ENCODE peak calls at places on chromosomes 2 and 18, in eight cellular contexts. E, B, J, N, M, W, K and A are unnamed samples.

GRCh38 chr18:8776013-8776515 is 70.7 kb downstream of the MTCL1 start:
- DNase-seq in E (no peak), B (no peak), J (no peak), N (no peak), M (no peak), W (no peak), K (no peak), A (no peak)

GRCh38 chr2:182715121-182715895 is 749 bp upstream of the DNAJC10 start:
- DNase-seq in E (no peak), B (no peak), J (no peak), N (no peak), M (peak; percentile 14), W (no peak), K (no peak), A (peak; percentile 10)

GRCh38 chr2:145184741-145185671 is 665.1 kb upstream of the ZEB2 start:
- DNase-seq in E (no peak), B (no peak), J (no peak), N (no peak), M (peak; percentile 77), W (no peak), K (no peak), A (no peak)

GRCh38 chr2:222142027-222142426 is 156.8 kb downstream of the PAX3 start:
- DNase-seq in E (no peak), B (no peak), J (no peak), N (no peak), M (peak; percentile 86), W (no peak), K (no peak), A (no peak)

GRCh38 chr2:25078171-25079049 is 36.5 kb downstream of the EFR3B start:
- DNase-seq in E (no peak), B (peak; percentile 88), J (no peak), N (no peak), M (peak; percentile 92), W (no peak), K (no peak), A (peak; percentile 56)

GRCh38 chr2:41414486-41415230 is 633.2 kb upstream of the PKDCC start:
- DNase-seq in E (no peak), B (peak; percentile 39), J (no peak), N (no peak), M (no peak), W (no peak), K (no peak), A (peak; percentile 44)

GRCh38 chr2:2243666-2244065 is 87.4 kb downstream of the MYT1L start:
- DNase-seq in E (no peak), B (no peak), J (no peak), N (no peak), M (no peak), W (no peak), K (no peak), A (no peak)

GRCh38 chr2:26588576-26588975 is 52.6 kb downstream of the CIB4 start:
- DNase-seq in E (no peak), B (no peak), J (no peak), N (no peak), M (no peak), W (no peak), K (no peak), A (peak; percentile 24)

GRCh38 chr18:35458271-35458670 is 39.5 kb downstream of the INO80C start:
- DNase-seq in E (no peak), B (no peak), J (no peak), N (no peak), M (peak; percentile 38), W (no peak), K (no peak), A (no peak)

GRCh38 chr2:46610014-46610413 is 130.6 kb downstream of the TMEM247 start:
- DNase-seq in E (no peak), B (no peak), J (no peak), N (no peak), M (no peak), W (no peak), K (no peak), A (no peak)

GRCh38 chr2:95346738-95347671 is 49.9 kb downstream of the KCNIP3 start:
- DNase-seq in E (no peak), B (peak; percentile 8), J (peak; percentile 33), N (no peak), M (peak; percentile 29), W (no peak), K (peak; percentile 76), A (peak; percentile 34)

GRCh38 chr2:136327162-136327852 is 209.4 kb upstream of the CXCR4 start:
- DNase-seq in E (peak; percentile 33), B (peak; percentile 30), J (no peak), N (peak; percentile 58), M (peak; percentile 45), W (peak; percentile 83), K (no peak), A (no peak)

GRCh38 chr2:168375195-168375798 is 80.8 kb upstream of the CERS6 start:
- DNase-seq in E (no peak), B (no peak), J (no peak), N (no peak), M (no peak), W (no peak), K (no peak), A (no peak)

GRCh38 chr18:61326407-61326806 is 6.8 kb upstream of the CDH20 start:
- DNase-seq in E (no peak), B (no peak), J (no peak), N (no peak), M (no peak), W (no peak), K (no peak), A (no peak)

GRCh38 chr18:61323951-61324350 is 9.3 kb upstream of the CDH20 start:
- DNase-seq in E (no peak), B (no peak), J (no peak), N (no peak), M (no peak), W (no peak), K (no peak), A (no peak)

DNA sequence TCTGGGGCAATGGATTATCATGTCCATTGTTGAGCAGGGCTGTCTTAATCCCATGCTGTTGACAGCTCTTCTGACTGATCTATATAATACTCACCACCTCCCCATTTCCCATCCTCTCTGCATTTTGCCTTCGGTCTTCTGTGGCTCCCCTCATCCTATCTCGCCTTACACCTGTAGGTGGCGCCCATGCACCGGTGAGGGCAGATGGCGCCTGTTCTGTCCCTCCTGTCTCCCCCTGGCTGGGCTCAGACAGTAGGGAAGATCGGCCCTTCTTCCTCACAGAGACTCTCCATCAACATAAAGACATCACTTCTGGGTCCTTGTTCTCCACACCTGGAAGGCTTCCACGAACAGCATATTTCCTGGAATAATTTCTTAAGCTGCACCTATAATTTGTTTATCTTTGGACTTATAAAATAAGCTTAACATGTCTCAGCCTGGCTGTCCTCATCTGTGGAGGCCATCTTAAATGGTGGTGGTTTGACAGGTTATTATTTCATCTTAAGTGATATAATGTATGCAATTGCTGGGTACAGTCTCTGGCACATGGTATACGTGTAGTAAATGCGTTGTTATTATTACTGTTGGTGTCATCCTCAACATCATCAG is 10.9 kb upstream of the CDH20 start:
- DNase-seq in E (peak; percentile 42), B (peak; percentile 53), J (no peak), N (peak; percentile 64), M (peak; percentile 38), W (no peak), K (peak; percentile 78), A (peak; percentile 69)
- TF ChIP-seq CTCF in E (peak; percentile 56), B (peak; percentile 82), J (no peak), N (peak; percentile 49), M (peak; percentile 87), W (no peak), K (peak; percentile 79), A (peak; percentile 71)

DNA sequence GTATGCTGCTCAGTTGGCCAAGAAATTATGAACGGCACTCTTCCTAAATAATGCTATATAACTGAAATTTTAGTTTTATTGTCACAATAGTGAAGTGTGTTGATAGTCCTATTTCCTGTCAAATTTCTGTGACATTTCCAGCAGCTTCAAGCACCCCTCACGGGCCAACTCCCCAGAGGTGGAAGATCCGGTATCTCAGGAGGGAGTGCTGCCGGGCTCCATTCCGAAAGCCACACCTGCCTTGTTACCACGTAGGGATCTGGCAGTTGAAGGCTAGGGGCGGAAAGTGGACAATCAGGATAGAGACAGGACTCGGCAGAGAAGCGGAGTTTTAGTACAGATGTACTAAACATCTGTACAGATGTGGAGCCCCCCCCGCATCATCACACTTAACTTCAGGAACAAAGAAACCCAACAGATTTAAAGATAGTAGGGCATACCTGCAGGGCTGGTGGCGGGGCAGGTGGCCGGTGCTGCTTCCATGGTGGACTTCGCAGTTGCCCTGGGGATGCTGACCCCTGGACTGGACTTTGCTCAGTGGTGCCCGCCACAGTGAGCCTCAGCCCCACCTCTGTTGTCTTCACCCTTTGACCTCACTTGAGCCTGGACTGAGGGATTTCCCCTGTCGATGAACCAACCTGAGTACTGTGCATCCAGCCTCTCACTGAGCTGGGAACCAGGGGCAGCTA is 22.3 kb downstream of the ASAP2 start:
- DNase-seq in E (no peak), B (no peak), J (no peak), N (no peak), M (no peak), W (no peak), K (no peak), A (no peak)
- H3K4me1 ChIP-seq in E (peaks cover 26% of the 10 kb centered on the region), B (peaks cover 99% of the 10 kb centered on the region), J (peaks cover 33% of the 10 kb centered on the region), N (peaks cover 19% of the 10 kb centered on the region), M (peaks cover 26% of the 10 kb centered on the region), W (no peaks in the 10 kb centered on the region), K (peaks cover 11% of the 10 kb centered on the region), A (peaks cover 19% of the 10 kb centered on the region)

DNA sequence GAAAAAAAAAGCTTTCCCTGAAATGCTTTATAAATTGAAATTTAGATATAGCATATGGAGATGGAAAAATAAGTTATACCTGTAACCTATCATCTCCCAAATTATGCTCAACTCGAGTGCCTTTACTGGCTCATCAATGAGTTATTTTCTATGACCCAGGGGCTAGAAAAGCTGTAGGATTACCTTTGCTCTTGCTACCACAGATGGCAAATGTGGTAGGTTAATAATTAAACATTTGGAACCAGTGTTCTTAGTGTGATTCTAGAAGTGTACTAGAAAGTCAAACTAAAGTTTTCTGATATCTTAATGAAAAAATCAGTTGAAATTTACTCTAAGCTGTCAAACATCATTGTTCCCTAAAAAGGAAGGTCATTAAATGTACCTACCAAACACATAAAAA is 22.5 kb downstream of the ALS2 start:
- DNase-seq in E (no peak), B (no peak), J (no peak), N (no peak), M (no peak), W (no peak), K (no peak), A (no peak)
- H3K4me3 ChIP-seq in E (no peak overlapping the region), B (no peak overlapping the region), J (no peak overlapping the region), N (no peak overlapping the region), M (no peak overlapping the region), W (no peak overlapping the region), K (no peak overlapping the region), A (no peak overlapping the region)

GRCh38 chr2:10318345-10318744 is 15.6 kb downstream of the HPCAL1 start:
- DNase-seq in E (no peak), B (no peak), J (no peak), N (no peak), M (no peak), W (no peak), K (peak; percentile 56), A (no peak)

GRCh38 chr2:10316860-10317259 is 14.2 kb downstream of the HPCAL1 start:
- DNase-seq in E (no peak), B (no peak), J (no peak), N (no peak), M (no peak), W (no peak), K (no peak), A (no peak)

GRCh38 chr2:10316336-10316735 is 13.6 kb downstream of the HPCAL1 start:
- DNase-seq in E (peak; percentile 84), B (no peak), J (no peak), N (no peak), M (peak; percentile 73), W (no peak), K (no peak), A (no peak)

GRCh38 chr2:10319892-10320574 is 17.3 kb downstream of the HPCAL1 start:
- DNase-seq in E (no peak), B (no peak), J (no peak), N (no peak), M (no peak), W (no peak), K (no peak), A (no peak)

GRCh38 chr2:10317646-10318045 is 14.9 kb downstream of the HPCAL1 start:
- DNase-seq in E (no peak), B (no peak), J (no peak), N (no peak), M (no peak), W (no peak), K (peak; percentile 64), A (no peak)
- TF ChIP-seq CTCF in E (no peak), B (no peak), J (no peak), N (no peak), M (no peak), W (no peak), K (no peak), A (no peak)